ENCODE peak calls at places on chromosomes 13 and 19, in ten cellular contexts. H is psoas muscle, L is osteocyte, U is nephron progenitor cell, Y is lower leg skin, D is thoracic aorta, V is mucosa of descending colon, R is fibroblast of the aortic adventitia, N is H9, C is progenitor cell of endocrine pancreas. Z is an unnamed sample.

GRCh38 chr19:40718774-40719391 is 2.0 kb downstream of the ITPKC start:
- DNase-seq in H (peak; percentile 75), L (no peak), U (peak; percentile 57), Y (peak; percentile 95), D (no peak), V (peak; percentile 94), R (peak; percentile 44), N (peak; percentile 57), C (peak; percentile 51), Z (peak; percentile 95)

GRCh38 chr13:37666036-37666435 is 67.5 kb upstream of the POSTN start:
- DNase-seq in H (no peak), L (no peak), U (no peak), Y (no peak), D (no peak), V (no peak), R (no peak), N (no peak), C (no peak), Z (no peak)

GRCh38 chr19:46841458-46842083 is 9.1 kb downstream of the AP2S1 start:
- DNase-seq in H (peak; percentile 38), L (no peak), U (no peak), Y (no peak), D (peak; percentile 47), V (no peak), R (peak; percentile 48), N (no peak), C (no peak), Z (peak; percentile 79)

GRCh38 chr19:11268783-11269267 is 6.5 kb upstream of the DOCK6 start:
- DNase-seq in H (peak; percentile 61), L (no peak), U (no peak), Y (peak; percentile 91), D (no peak), V (no peak), R (peak; percentile 84), N (no peak), C (no peak), Z (no peak)

GRCh38 chr19:18292810-18293641 is 11.6 kb upstream of the JUND start:
- DNase-seq in H (peak; percentile 85), L (no peak), U (peak; percentile 79), Y (peak; percentile 97), D (peak; percentile 61), V (peak; percentile 87), R (peak; percentile 83), N (peak; percentile 96), C (no peak), Z (no peak)

GRCh38 chr19:1247747-1248453 is 483 bp upstream of the MIDN start:
- DNase-seq in H (peak; percentile 91), L (no peak), U (peak; percentile 57), Y (peak; percentile 94), D (no peak), V (peak; percentile 87), R (peak; percentile 51), N (peak; percentile 75), C (no peak), Z (no peak)

GRCh38 chr13:43815204-43815603 is 28.4 kb upstream of the ENOX1 start:
- DNase-seq in H (no peak), L (no peak), U (no peak), Y (no peak), D (no peak), V (no peak), R (peak; percentile 94), N (no peak), C (no peak), Z (no peak)

GRCh38 chr19:11530432-11530831 is 1.5 kb upstream of the ECSIT start:
- DNase-seq in H (peak; percentile 70), L (no peak), U (peak; percentile 39), Y (peak; percentile 88), D (peak; percentile 23), V (peak; percentile 83), R (peak; percentile 69), N (peak; percentile 96), C (no peak), Z (no peak)

GRCh38 chr19:4914736-4915501 is 5.6 kb downstream of the UHRF1 start:
- DNase-seq in H (no peak), L (no peak), U (no peak), Y (peak; percentile 90), D (no peak), V (peak; percentile 85), R (peak; percentile 56), N (no peak), C (no peak), Z (peak; percentile 94)

GRCh38 chr13:76884571-76885202 is 1.5 kb downstream of the KCTD12 start:
- DNase-seq in H (no peak), L (no peak), U (no peak), Y (no peak), D (no peak), V (no peak), R (peak; percentile 67), N (no peak), C (no peak), Z (no peak)

GRCh38 chr19:46944918-46945628 is 74.6 kb upstream of the NPAS1 start:
- DNase-seq in H (peak; percentile 74), L (peak; percentile 92), U (peak; percentile 74), Y (peak; percentile 88), D (peak; percentile 49), V (peak; percentile 62), R (peak; percentile 43), N (peak; percentile 61), C (no peak), Z (no peak)

GRCh38 chr13:71513414-71514063 is 353.5 kb downstream of the DACH1 start:
- DNase-seq in H (no peak), L (no peak), U (no peak), Y (no peak), D (no peak), V (no peak), R (no peak), N (no peak), C (no peak), Z (no peak)

GRCh38 chr13:46359731-46360130 is 27.3 kb downstream of the RUBCNL start:
- DNase-seq in H (no peak), L (no peak), U (no peak), Y (no peak), D (no peak), V (no peak), R (peak; percentile 66), N (no peak), C (no peak), Z (no peak)

GRCh38 chr19:19120308-19121156 is 17.7 kb downstream of the TMEM161A start:
- DNase-seq in H (peak; percentile 48), L (no peak), U (peak; percentile 100), Y (no peak), D (no peak), V (peak; percentile 84), R (peak; percentile 20), N (peak; percentile 100), C (peak; percentile 59), Z (no peak)

GRCh38 chr13:108427355-108427754 is 157.8 kb downstream of the TNFSF13B start:
- DNase-seq in H (no peak), L (no peak), U (no peak), Y (no peak), D (no peak), V (no peak), R (no peak), N (no peak), C (no peak), Z (no peak)

GRCh38 chr19:42028304-42029216 is 34.5 kb upstream of the ATP1A3 start:
- DNase-seq in H (no peak), L (no peak), U (peak; percentile 53), Y (no peak), D (no peak), V (no peak), R (no peak), N (peak; percentile 89), C (no peak), Z (no peak)

GRCh38 chr13:40152145-40152544 is 496.7 kb downstream of the COG6 start:
- DNase-seq in H (no peak), L (no peak), U (no peak), Y (no peak), D (peak; percentile 19), V (no peak), R (peak; percentile 91), N (no peak), C (no peak), Z (no peak)
- TF ChIP-seq CTCF in H (no peak), L (peak; percentile 6), U (no peak), Y (no peak), D (no peak), V (no peak), R (no peak), N (no peak), C (no peak), Z (no peak)

GRCh38 chr19:45508931-45509691 is 1.8 kb downstream of the VASP start:
- DNase-seq in H (peak; percentile 80), L (no peak), U (peak; percentile 66), Y (peak; percentile 95), D (peak; percentile 67), V (peak; percentile 88), R (peak; percentile 37), N (peak; percentile 88), C (no peak), Z (no peak)
- TF ChIP-seq CTCF in H (no peak), L (no peak), U (no peak), Y (no peak), D (peak; percentile 36), V (no peak), R (peak; percentile 2), N (no peak), C (no peak), Z (no peak)

DNA sequence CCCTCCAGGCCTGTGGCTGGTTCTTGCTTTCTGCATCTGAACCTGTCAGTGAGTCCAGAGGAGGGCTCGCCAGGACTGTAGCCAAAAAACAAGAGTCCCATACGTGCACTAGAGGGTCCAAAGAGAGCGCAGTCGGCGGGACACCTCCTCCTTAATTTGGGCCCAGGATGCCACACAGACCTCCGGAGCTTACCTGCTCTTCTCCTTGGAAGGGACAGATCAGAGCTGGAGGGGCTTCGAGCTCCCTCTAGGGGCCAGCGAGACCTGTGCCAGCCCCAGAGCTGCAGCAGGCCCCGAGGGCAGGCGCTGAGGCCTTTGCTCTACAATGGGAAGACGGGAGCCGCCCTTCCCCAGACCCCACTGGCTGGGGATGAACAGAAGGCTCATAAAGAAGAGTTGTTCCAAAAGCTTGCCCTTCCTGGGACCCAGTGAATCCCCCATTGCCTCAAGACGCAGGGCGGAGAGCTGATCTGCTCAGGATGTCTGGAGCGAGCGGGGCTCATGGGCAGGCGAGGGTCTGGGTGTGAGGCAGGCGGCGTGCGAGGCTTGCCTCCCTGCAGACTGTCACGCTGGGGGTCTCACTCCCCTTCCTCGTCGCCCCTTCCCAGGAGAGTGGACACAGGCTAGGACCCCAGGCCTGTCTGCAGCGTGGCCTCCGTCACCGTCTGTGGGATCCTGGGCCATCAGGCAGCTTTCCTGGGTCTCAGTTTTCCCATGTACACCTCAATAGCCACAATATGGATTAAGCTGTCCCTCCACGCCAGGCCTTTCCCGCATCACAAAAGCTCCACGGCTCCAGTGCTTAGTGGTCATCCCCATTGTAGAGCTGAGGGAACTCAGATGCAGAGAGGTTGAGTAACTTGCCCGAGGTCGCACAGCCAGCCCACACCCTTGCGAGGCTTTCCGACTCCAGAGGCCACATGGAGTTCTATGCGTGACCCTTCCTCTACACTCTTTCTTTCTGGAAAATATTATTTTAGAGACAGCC is 46.9 kb upstream of the VSTM2B start:
- DNase-seq in H (no peak), L (peak; percentile 75), U (peak; percentile 69), Y (peak; percentile 74), D (no peak), V (no peak), R (no peak), N (peak; percentile 90), C (peak; percentile 51), Z (no peak)
- TF ChIP-seq CTCF in H (peak; percentile 4), L (peak; percentile 11), U (peak; percentile 68), Y (no peak), D (no peak), V (no peak), R (peak; percentile 9), N (peak; percentile 92), C (peak; percentile 83), Z (peak; percentile 40)

DNA sequence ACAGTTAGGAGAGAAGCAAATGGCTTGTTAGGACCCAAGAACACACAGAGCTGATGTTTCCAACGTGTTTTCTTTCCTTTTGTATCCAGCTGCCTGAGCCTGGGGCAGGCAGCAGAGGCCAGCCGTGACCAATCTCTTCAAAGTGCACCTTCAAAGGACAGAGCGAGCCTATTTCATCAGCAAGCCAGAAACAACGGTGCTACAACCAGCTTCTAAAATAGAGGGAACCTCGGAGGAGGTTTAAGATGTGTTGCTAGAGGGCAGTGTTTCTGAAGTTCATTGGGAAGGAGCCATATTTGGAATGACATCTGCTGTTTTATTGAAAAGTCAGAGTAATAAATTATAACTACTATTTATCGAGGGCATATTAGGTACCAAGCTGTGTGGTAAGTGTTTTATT is 56.2 kb upstream of the RFC3 start:
- DNase-seq in H (no peak), L (no peak), U (peak; percentile 13), Y (no peak), D (no peak), V (no peak), R (no peak), N (peak; percentile 30), C (no peak), Z (no peak)
- TF ChIP-seq CTCF in H (no peak), L (peak; percentile 52), U (peak; percentile 12), Y (no peak), D (no peak), V (no peak), R (no peak), N (peak; percentile 33), C (no peak), Z (peak; percentile 34)

Z was measured in RWPE2.